ENCODE peak calls at places on chromosome 12, in five cellular contexts. K is esophagus squamous epithelium, W is endodermal cell, N is upper lobe of right lung, T is breast epithelium. V is an unnamed sample. For H3K27me3, the result is how much of the 10 kb centered on the place peaks cover.

GRCh38 chr12:25942709-25943108 is 15.8 kb upstream of the RASSF8 start:
- DNase-seq in K (no peak), N (no peak), T (no peak), W (no peak), V (no peak)

GRCh38 chr12:49028666-49029275 is 10.2 kb upstream of the PRKAG1 start:
- DNase-seq in N (no peak), T (no peak), K (no peak), W (no peak), V (no peak)

GRCh38 chr12:60684988-60685655 is 1089.3 kb downstream of the SLC16A7 start:
- DNase-seq in K (no peak), T (no peak), N (no peak), W (no peak), V (no peak)

GRCh38 chr12:65565601-65566560 is 258.4 kb upstream of the HMGA2 start:
- DNase-seq in K (no peak), N (no peak), T (no peak), W (peak), V (peak)

GRCh38 chr12:88063375-88063774 is 34.2 kb upstream of the C12orf50 start:
- DNase-seq in N (no peak), T (no peak), W (no peak), K (no peak), V (no peak)

GRCh38 chr12:15276088-15276698 is 46.1 kb upstream of the PTPRO start:
- DNase-seq in N (no peak), K (no peak), W (peak), T (no peak), V (peak)

GRCh38 chr12:11499802-11500201 is 104.4 kb upstream of the PRB2 start:
- DNase-seq in W (no peak), T (no peak), K (no peak), N (no peak), V (no peak)

GRCh38 chr12:13125996-13126395 is 22.5 kb upstream of the GSG1 start:
- DNase-seq in T (no peak), W (no peak), N (no peak), K (no peak), V (no peak)

GRCh38 chr12:28223853-28224252 is 33.6 kb downstream of the CCDC91 start:
- DNase-seq in N (no peak), K (no peak), W (no peak), T (no peak), V (no peak)

GRCh38 chr12:96343347-96343954 is 56.8 kb downstream of the CDK17 start:
- DNase-seq in W (no peak), K (no peak), N (no peak), T (no peak), V (no peak)

GRCh38 chr12:93766802-93767523 is 89.8 kb downstream of the CRADD start:
- DNase-seq in W (no peak), K (no peak), N (no peak), T (no peak), V (peak)

GRCh38 chr12:45050751-45051489 is at the start of gene DBX2:
- DNase-seq in W (no peak), K (no peak), T (no peak), N (no peak), V (peak)

GRCh38 chr12:127726928-127727327 is 540.0 kb upstream of the TMEM132C start:
- DNase-seq in T (no peak), K (no peak), W (no peak), N (no peak), V (no peak)

GRCh38 chr12:130994821-130995375 is 41.2 kb downstream of the ADGRD1 start:
- DNase-seq in K (no peak), T (no peak), W (no peak), N (peak), V (no peak)

GRCh38 chr12:66529934-66530333 is 148.9 kb downstream of the GRIP1 start:
- DNase-seq in N (no peak), T (no peak), W (no peak), K (no peak), V (no peak)

GRCh38 chr12:131378176-131378842 is 332.6 kb upstream of the SFSWAP start:
- DNase-seq in W (peak), T (no peak), K (no peak), N (peak), V (no peak)

GRCh38 chr12:14723763-14724162 is 27.4 kb upstream of the GUCY2C start:
- DNase-seq in T (peak), W (peak), N (no peak), K (no peak), V (peak)

GRCh38 chr12:92356405-92356804 is 210.8 kb upstream of the BTG1 start:
- DNase-seq in T (no peak), N (no peak), K (no peak), W (no peak), V (no peak)

GRCh38 chr12:46144433-46144832 is 124.4 kb downstream of the SLC38A1 start:
- DNase-seq in N (no peak), W (no peak), T (no peak), K (no peak), V (no peak)

GRCh38 chr12:31324845-31325523 is 966 bp downstream of the SINHCAF start:
- DNase-seq in T (peak), N (peak), K (no peak), W (peak), V (peak)

GRCh38 chr12:7642876-7643309 is 22.8 kb downstream of the APOBEC1 start:
- DNase-seq in K (no peak), W (no peak), T (no peak), N (no peak), V (no peak)

GRCh38 chr12:64616221-64616620 is 5.9 kb downstream of the RASSF3 start:
- DNase-seq in T (no peak), K (no peak), W (peak), N (no peak), V (no peak)

GRCh38 chr12:38159591-38160317 is 156.8 kb upstream of the ALG10B start:
- DNase-seq in K (no peak), T (no peak), W (no peak), N (peak), V (no peak)
- H3K27me3 ChIP-seq in K (under half), T (under half), W (under half), N (under half), V (under half)

GRCh38 chr12:113061061-113061694 is 4.6 kb downstream of the DTX1 start:
- DNase-seq in T (no peak), K (no peak), N (peak), W (no peak), V (no peak)

GRCh38 chr12:113062502-113063395 is 6.2 kb downstream of the DTX1 start:
- DNase-seq in W (no peak), K (no peak), N (peak), T (no peak), V (no peak)

GRCh38 chr12:113059071-113059595 is 2.6 kb downstream of the DTX1 start:
- DNase-seq in W (no peak), N (no peak), T (no peak), K (no peak), V (no peak)

GRCh38 chr12:113058553-113058952 is 2.0 kb downstream of the DTX1 start:
- DNase-seq in T (no peak), W (no peak), N (no peak), K (no peak), V (no peak)

GRCh38 chr12:113060336-113060960 is 3.9 kb downstream of the DTX1 start:
- DNase-seq in T (no peak), N (peak), W (no peak), K (no peak), V (no peak)
- H3K27me3 ChIP-seq in T (under half), N (half or more), W (under half), K (under half), V (half or more)

GRCh38 chr12:109617496-109617895 is 43.9 kb downstream of the MVK start:
- DNase-seq in T (no peak), N (no peak), K (no peak), W (no peak), V (no peak)
- H3K27me3 ChIP-seq in T (under half), N (under half), K (under half), W (under half), V (under half)

GRCh38 chr12:125512541-125513298 is 447.5 kb downstream of the AACS start:
- DNase-seq in T (no peak), K (no peak), N (no peak), W (no peak), V (no peak)

DNA sequence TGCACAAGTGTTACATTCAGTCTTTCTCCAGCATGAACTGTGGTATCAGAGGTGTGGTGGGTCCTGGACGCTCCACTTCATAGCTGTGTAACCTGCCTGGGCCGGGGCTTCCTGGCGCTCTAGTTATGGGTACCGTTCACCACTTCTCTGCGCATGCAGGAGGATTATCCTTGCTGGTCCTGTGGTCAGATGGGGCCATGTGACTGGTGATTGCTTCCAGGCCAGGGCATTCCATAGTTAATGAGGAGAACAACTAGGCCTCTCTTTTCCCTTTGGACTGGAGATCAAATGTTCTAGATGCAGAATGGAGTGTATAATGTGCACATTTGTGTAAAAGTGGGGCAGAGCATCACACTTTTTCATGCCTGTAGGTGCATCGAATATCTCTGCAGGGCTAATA is 444.0 kb downstream of the AACS start:
- DNase-seq in T (no peak), W (no peak), K (no peak), N (no peak), V (no peak)
- H3K27me3 ChIP-seq in T (under half), W (under half), K (under half), N (under half), V (under half)

GRCh38 chr12:10097521-10097920 is 1.3 kb downstream of the CLEC1A start:
- DNase-seq in K (no peak), W (no peak), N (no peak), T (no peak), V (no peak)

GRCh38 chr12:10098762-10099161 is at the start of gene CLEC1A:
- DNase-seq in T (no peak), W (peak), K (no peak), N (no peak), V (peak)

GRCh38 chr12:10095971-10096370 is 2.8 kb downstream of the CLEC1A start:
- DNase-seq in N (no peak), W (no peak), K (no peak), T (no peak), V (no peak)

GRCh38 chr12:10088955-10089354 is 9.8 kb downstream of the CLEC1A start:
- DNase-seq in K (no peak), T (no peak), W (peak), N (no peak), V (no peak)

GRCh38 chr12:10094648-10095047 is 4.1 kb downstream of the CLEC1A start:
- DNase-seq in N (no peak), K (no peak), T (no peak), W (no peak), V (no peak)
- H3K27me3 ChIP-seq in N (under half), K (under half), T (under half), W (under half), V (under half)

DNA sequence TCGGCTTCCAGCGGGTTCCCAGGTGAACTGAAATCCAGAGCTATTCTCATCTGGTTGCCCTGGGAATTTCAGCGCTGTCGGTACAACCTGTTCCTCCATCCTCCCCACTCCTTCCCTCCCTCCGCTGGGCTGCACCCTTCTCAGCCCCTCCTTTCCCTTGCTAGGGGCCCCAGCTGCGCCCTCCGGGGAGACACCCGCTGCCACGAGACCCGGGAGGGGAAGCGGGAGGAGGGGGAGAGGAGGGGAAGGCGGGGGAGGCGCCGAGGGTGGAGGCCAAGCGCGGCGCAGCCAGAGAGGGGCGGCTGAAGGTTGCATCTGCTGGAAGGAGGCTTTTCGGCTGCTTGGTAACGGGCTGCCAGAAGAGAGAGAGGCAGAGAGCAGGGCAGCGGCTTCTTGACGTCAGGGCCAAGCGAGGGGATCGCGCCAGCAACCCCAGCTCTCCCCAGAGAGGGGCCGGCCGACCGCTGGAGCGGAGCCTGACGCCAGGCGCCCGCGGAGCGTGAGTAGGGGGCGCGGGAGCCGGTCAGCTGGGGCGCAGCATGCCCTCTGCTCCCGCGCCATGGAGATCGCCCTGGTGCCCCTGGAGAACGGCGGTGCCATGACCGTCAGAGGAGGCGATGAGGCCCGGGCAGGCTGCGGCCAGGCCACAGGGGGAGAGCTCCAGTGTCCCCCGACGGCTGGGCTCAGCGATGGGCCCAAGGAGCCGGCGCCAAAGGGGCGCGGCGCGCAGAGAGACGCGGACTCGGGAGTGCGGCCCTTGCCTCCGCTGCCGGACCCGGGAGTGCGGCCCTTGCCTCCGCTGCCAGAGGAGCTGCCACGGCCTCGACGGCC is at the start of gene KCNA5:
- DNase-seq in N (no peak), W (peak), K (no peak), T (no peak), V (peak)
- H3K27me3 ChIP-seq in N (half or more), W (half or more), K (under half), T (under half), V (half or more)

V was measured in hepatocyte.